ENCODE peak calls at places on chromosomes 11 and 22, in seven cellular contexts. L, Z, I, O, B, E and Q are unnamed samples.
A peak's percentile ranks its signal among the peaks of the same experiment; 100 is the strongest.

GRCh38 chr22:21026783-21027692 is 5.3 kb downstream of the SLC7A4 start:
- DNase-seq in L (no peak), Z (no peak), I (no peak), O (peak; percentile 77), B (peak; percentile 66), E (peak; percentile 49), Q (no peak)

GRCh38 chr22:17056058-17056457 is 28.7 kb upstream of the IL17RA start:
- DNase-seq in L (no peak), Z (no peak), I (no peak), O (no peak), B (no peak), E (no peak), Q (no peak)

GRCh38 chr11:82978422-82979099 is 77.0 kb downstream of the DDIAS start:
- DNase-seq in L (no peak), Z (no peak), I (no peak), O (peak; percentile 32), B (peak; percentile 37), E (no peak), Q (no peak)

GRCh38 chr11:23727821-23728220 is 769.0 kb upstream of the LUZP2 start:
- DNase-seq in L (no peak), Z (no peak), I (no peak), O (peak; percentile 43), B (peak; percentile 84), E (no peak), Q (no peak)

GRCh38 chr11:108204376-108204775 is 18.1 kb downstream of the NPAT start:
- DNase-seq in L (no peak), Z (no peak), I (no peak), O (no peak), B (no peak), E (no peak), Q (no peak)

GRCh38 chr22:21984793-21985192 is 2.2 kb upstream of the TOP3B start:
- DNase-seq in L (peak; percentile 32), Z (peak; percentile 31), I (peak; percentile 32), O (peak; percentile 46), B (peak; percentile 36), E (no peak), Q (no peak)

GRCh38 chr22:22616636-22617035 is 27.8 kb upstream of the GGTLC2 start:
- DNase-seq in L (no peak), Z (no peak), I (no peak), O (no peak), B (no peak), E (no peak), Q (peak; percentile 7)

GRCh38 chr22:31321421-31321820 is 24.7 kb downstream of the PATZ1 start:
- DNase-seq in L (no peak), Z (no peak), I (no peak), O (no peak), B (no peak), E (no peak), Q (no peak)

GRCh38 chr11:106474274-106474673 is 396.8 kb downstream of the AASDHPPT start:
- DNase-seq in L (no peak), Z (no peak), I (no peak), O (no peak), B (no peak), E (no peak), Q (no peak)

GRCh38 chr11:94100253-94100652 is 28.4 kb upstream of the PANX1 start:
- DNase-seq in L (no peak), Z (no peak), I (no peak), O (no peak), B (no peak), E (no peak), Q (no peak)

GRCh38 chr11:1921576-1922141 is 2.2 kb downstream of the TNNT3 start:
- DNase-seq in L (no peak), Z (no peak), I (no peak), O (peak; percentile 83), B (peak; percentile 42), E (no peak), Q (no peak)
- H3K4me3 ChIP-seq in L (no peak overlapping the region), Z (no peak overlapping the region), I (no peak overlapping the region), O (no peak overlapping the region), B (no peak overlapping the region), E (peak overlapping the region; percentile 59), Q (no peak overlapping the region)

GRCh38 chr11:12090761-12091261 is 19.6 kb upstream of the MICAL2 start:
- DNase-seq in L (no peak), Z (no peak), I (peak; percentile 100), O (no peak), B (no peak), E (no peak), Q (no peak)

GRCh38 chr11:12090061-12090572 is 20.3 kb upstream of the MICAL2 start:
- DNase-seq in L (no peak), Z (no peak), I (peak; percentile 79), O (peak; percentile 63), B (peak; percentile 34), E (no peak), Q (no peak)

GRCh38 chr11:12088531-12088930 is 21.9 kb upstream of the MICAL2 start:
- DNase-seq in L (no peak), Z (no peak), I (no peak), O (no peak), B (no peak), E (no peak), Q (no peak)

GRCh38 chr11:12089041-12089440 is 21.3 kb upstream of the MICAL2 start:
- DNase-seq in L (no peak), Z (no peak), I (no peak), O (no peak), B (no peak), E (no peak), Q (no peak)

DNA sequence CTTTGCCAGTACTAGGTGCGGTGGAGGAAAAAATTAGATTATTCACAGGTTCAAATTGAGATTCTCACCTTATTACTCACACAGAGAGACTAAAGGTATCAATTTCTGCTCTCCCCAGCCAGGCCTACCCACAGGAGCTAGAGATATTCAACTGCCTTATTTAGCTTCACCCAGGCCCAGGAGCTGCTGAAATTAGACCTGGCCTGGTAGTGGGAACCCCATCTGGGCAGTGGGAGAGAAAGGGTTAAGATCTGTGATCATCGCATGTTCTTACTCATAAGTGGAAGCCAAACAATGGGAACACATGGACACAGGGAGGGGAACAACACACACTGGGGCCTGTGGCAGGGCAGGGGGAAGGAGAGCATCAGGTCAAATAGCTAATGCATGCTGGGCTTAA is 20.9 kb upstream of the MICAL2 start:
- DNase-seq in L (no peak), Z (no peak), I (no peak), O (no peak), B (no peak), E (no peak), Q (no peak)
- H3K4me1 ChIP-seq in L (peaks cover 9% of the 10 kb centered on the region), Z (peaks cover 2% of the 10 kb centered on the region), I (peaks cover 8% of the 10 kb centered on the region), O (peaks cover 38% of the 10 kb centered on the region), B (peaks cover 38% of the 10 kb centered on the region), E (peaks cover 82% of the 10 kb centered on the region), Q (peaks cover 44% of the 10 kb centered on the region)

GRCh38 chr11:35420371-35420770 is 1.0 kb upstream of the SLC1A2 start:
- DNase-seq in L (no peak), Z (peak; percentile 12), I (peak; percentile 3), O (no peak), B (no peak), E (no peak), Q (no peak)
- H3K4me3 ChIP-seq in L (peak overlapping the region; percentile 67), Z (peak overlapping the region; percentile 68), I (no peak overlapping the region), O (peak overlapping the region; percentile 50), B (peak overlapping the region; percentile 81), E (peak overlapping the region; percentile 67), Q (no peak overlapping the region)

DNA sequence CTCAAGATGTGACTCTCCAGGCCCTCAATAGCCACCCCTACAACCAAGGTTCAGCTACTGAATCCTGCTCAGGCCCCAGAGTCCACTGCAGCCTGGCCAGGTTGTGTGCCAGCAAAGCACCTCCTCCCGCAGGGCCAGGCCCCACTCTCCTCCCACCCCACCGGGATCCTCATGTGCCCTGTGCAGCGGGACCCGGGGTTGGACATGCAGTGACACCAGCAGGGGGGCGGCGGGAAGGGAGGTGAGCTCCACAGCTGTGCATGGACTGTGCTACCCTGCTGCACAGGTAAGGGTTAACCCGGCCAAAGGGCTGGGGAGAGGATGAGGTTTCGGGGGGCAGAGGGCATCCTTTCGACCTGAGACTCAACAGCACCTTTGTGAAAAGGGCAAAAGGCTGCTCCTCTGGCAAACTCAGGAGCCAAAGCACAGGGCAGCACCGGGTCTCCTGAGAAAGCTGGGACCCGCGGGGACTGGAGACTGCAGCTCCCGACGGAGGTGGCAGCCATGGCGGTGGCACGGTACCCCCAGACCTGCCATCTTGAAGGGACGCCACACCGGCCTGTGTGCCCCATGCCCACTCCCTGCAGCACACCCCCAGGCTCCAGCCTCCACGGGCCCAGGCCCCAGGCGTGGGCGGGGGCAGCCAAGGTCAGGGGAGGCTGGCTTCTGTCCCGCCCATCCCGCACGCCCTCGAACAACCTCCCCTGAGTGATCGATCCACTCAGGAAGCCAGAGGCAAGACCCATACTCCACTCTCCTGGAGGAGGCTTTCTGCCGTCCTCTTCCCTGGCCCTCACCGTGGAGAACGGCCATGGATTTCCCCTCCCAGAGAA is 10.6 kb downstream of the PLXNB2 start:
- DNase-seq in L (no peak), Z (no peak), I (peak; percentile 37), O (no peak), B (no peak), E (peak; percentile 50), Q (no peak)
- H3K4me1 ChIP-seq in L (peaks cover 26% of the 10 kb centered on the region), Z (peaks cover 15% of the 10 kb centered on the region), I (peaks cover 8% of the 10 kb centered on the region), O (peaks cover 33% of the 10 kb centered on the region), B (peaks cover 24% of the 10 kb centered on the region), E (peaks cover 99% of the 10 kb centered on the region), Q (peaks cover 4% of the 10 kb centered on the region)

DNA sequence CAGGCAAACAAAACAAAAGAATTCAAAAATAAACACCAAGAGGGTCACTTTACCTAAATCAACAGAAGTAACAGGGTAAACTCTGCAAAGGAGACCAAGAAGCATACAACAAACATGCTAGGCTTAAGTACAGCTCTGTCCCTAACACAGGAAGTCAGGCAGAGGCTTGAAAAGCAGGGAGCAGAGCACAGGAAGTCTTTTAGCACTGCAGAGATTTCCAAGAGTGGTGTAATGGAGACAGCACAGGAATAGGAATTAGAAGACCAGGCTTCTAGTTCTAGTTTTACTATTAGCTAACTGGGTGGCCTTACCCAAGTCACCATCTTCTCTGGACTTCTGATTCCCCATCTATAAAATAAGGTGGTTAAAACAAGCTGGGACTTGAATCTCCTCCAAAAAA is 1.9 kb downstream of the RBFOX2 start:
- DNase-seq in L (no peak), Z (no peak), I (no peak), O (peak; percentile 59), B (peak; percentile 69), E (no peak), Q (no peak)
- H3K4me3 ChIP-seq in L (peak overlapping the region; percentile 75), Z (no peak overlapping the region), I (no peak overlapping the region), O (peak overlapping the region; percentile 98), B (peak overlapping the region; percentile 98), E (peak overlapping the region; percentile 90), Q (no peak overlapping the region)

DNA sequence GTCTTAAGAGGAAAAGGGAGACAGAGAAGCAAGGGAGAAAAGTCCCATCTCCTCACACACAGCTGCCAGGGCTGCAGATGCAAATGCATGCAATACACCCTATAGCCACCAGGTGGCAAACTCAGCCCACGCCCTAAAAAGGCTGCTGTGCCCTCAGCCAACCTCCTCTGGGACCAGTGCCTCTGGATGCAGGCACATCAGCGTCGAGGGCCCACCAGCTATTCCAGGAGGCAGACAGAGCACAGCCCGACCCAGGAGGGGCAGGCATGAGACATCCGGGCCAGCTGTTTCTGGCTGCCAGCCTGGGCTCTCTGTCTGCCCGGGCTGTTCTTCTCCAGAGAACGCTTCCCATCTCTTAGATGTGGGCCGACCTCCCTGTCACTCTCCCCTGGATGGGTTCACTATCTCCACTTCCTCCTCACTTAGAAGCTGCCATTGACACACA is 39.7 kb downstream of the TPBGL start:
- DNase-seq in L (peak; percentile 79), Z (peak; percentile 81), I (peak; percentile 78), O (peak; percentile 82), B (peak; percentile 86), E (peak; percentile 75), Q (peak; percentile 82)
- H3K4me1 ChIP-seq in L (peaks cover 22% of the 10 kb centered on the region), Z (peaks cover 4% of the 10 kb centered on the region), I (no peaks in the 10 kb centered on the region), O (no peaks in the 10 kb centered on the region), B (no peaks in the 10 kb centered on the region), E (peaks cover 22% of the 10 kb centered on the region), Q (peaks cover 33% of the 10 kb centered on the region)